ENCODE peak calls at places on chromosome 11, in eight cellular contexts. V, N, J, K, Z, C, G and Q are unnamed samples.

GRCh38 chr11:25566298-25567200 is 765.4 kb upstream of the ANO3 start:
- DNase-seq in K (no peak), N (no peak), G (no peak), J (no peak), V (peak), Z (no peak), C (no peak), Q (peak)

GRCh38 chr11:9927670-9928069 is 263.8 kb downstream of the SWAP70 start:
- DNase-seq in G (no peak), K (no peak), V (no peak), Z (no peak), J (no peak), C (no peak), N (no peak), Q (no peak)

GRCh38 chr11:128949791-128950454 is 7.3 kb upstream of the TP53AIP1 start:
- DNase-seq in Z (no peak), C (no peak), G (no peak), K (no peak), N (no peak), V (peak), J (no peak), Q (no peak)

GRCh38 chr11:28756977-28757376 is 648.8 kb downstream of the METTL15 start:
- DNase-seq in Z (no peak), G (no peak), K (no peak), C (no peak), N (no peak), J (no peak), V (peak), Q (no peak)

GRCh38 chr11:120178441-120179070 is 32.3 kb upstream of the OAF start:
- DNase-seq in V (no peak), J (no peak), G (no peak), Z (no peak), N (no peak), C (no peak), K (peak), Q (no peak)

GRCh38 chr11:33692013-33692504 is 8.6 kb downstream of the C11orf91 start:
- DNase-seq in C (no peak), K (peak), V (peak), N (no peak), Z (peak), J (no peak), G (peak), Q (no peak)

GRCh38 chr11:119084663-119085522 is at the start of gene HMBS:
- DNase-seq in N (peak), K (peak), Z (peak), C (peak), G (peak), V (peak), J (peak), Q (peak)

GRCh38 chr11:68199295-68199987 is 13.7 kb downstream of the KMT5B start:
- DNase-seq in C (no peak), G (no peak), J (no peak), K (no peak), Z (no peak), V (no peak), N (no peak), Q (no peak)

GRCh38 chr11:73218106-73218829 is at the start of gene P2RY2:
- DNase-seq in N (peak), G (no peak), J (peak), K (peak), Z (peak), C (no peak), V (peak), Q (no peak)

GRCh38 chr11:72716291-72716690 is 35.9 kb downstream of the ARAP1 start:
- DNase-seq in Z (peak), N (no peak), G (no peak), K (no peak), C (no peak), V (peak), J (no peak), Q (no peak)

GRCh38 chr11:43969543-43969942 is 27.1 kb downstream of the C11orf96 start:
- DNase-seq in J (no peak), N (no peak), G (no peak), C (no peak), K (no peak), Z (no peak), V (peak), Q (no peak)

GRCh38 chr11:11931461-11932055 is 76.9 kb downstream of the DKK3 start:
- DNase-seq in G (peak), C (no peak), Z (peak), J (no peak), N (peak), V (peak), K (peak), Q (peak)

GRCh38 chr11:127109796-127110195 is 109.2 kb upstream of the KIRREL3 start:
- DNase-seq in C (no peak), V (no peak), G (no peak), J (no peak), Z (no peak), K (no peak), N (no peak), Q (no peak)

GRCh38 chr11:119107538-119108150 is 500 bp downstream of the C2CD2L start:
- DNase-seq in Z (peak), V (no peak), J (no peak), G (no peak), K (no peak), N (no peak), C (no peak), Q (no peak)